ENCODE peak calls at places on chromosome 14, in five cellular contexts. One of them, this sample, is unnamed.

GRCh38 chr14:56659964-56660551 is 80.5 kb downstream of the TMEM260 start:
- DNase-seq in ascending aorta: no peak
- DNase-seq in GM23338: peak
- DNase-seq in upper lobe of left lung: no peak
- DNase-seq in NB4: peak
- DNase-seq in this sample: no peak

GRCh38 chr14:75877884-75878283 is 103.9 kb downstream of the TGFB3 start:
- DNase-seq in upper lobe of left lung: no peak
- DNase-seq in ascending aorta: no peak
- DNase-seq in GM23338: no peak
- DNase-seq in NB4: no peak
- DNase-seq in this sample: no peak

GRCh38 chr14:75989134-75989533 is 3.6 kb downstream of the IFT43 start:
- DNase-seq in NB4: no peak
- DNase-seq in upper lobe of left lung: no peak
- DNase-seq in GM23338: no peak
- DNase-seq in ascending aorta: peak
- DNase-seq in this sample: no peak

GRCh38 chr14:68814376-68815287 is 21.8 kb upstream of the ZFP36L1 start:
- DNase-seq in GM23338: peak
- DNase-seq in NB4: peak
- DNase-seq in ascending aorta: no peak
- DNase-seq in upper lobe of left lung: no peak
- DNase-seq in this sample: peak

GRCh38 chr14:105168496-105168978 is at the start of gene JAG2:
- DNase-seq in upper lobe of left lung: peak
- DNase-seq in GM23338: peak
- DNase-seq in NB4: no peak
- DNase-seq in ascending aorta: no peak
- DNase-seq in this sample: peak

GRCh38 chr14:106622200-106622745 is 1095.9 kb downstream of the TMEM121 start:
- DNase-seq in upper lobe of left lung: no peak
- DNase-seq in GM23338: no peak
- DNase-seq in ascending aorta: no peak
- DNase-seq in NB4: no peak
- DNase-seq in this sample: no peak

GRCh38 chr14:23018107-23018506 is 8.2 kb upstream of the C14orf93 start:
- DNase-seq in upper lobe of left lung: no peak
- DNase-seq in ascending aorta: no peak
- DNase-seq in NB4: no peak
- DNase-seq in GM23338: no peak
- DNase-seq in this sample: no peak

GRCh38 chr14:69519253-69519661 is 34.7 kb downstream of the PLEKHD1 start:
- DNase-seq in NB4: no peak
- DNase-seq in GM23338: no peak
- DNase-seq in ascending aorta: peak
- DNase-seq in upper lobe of left lung: no peak
- DNase-seq in this sample: no peak

GRCh38 chr14:101235042-101235871 is 326.0 kb upstream of the DIO3 start:
- DNase-seq in ascending aorta: peak
- DNase-seq in NB4: peak
- DNase-seq in upper lobe of left lung: peak
- DNase-seq in GM23338: peak
- DNase-seq in this sample: peak

GRCh38 chr14:101620039-101620788 is 58.9 kb downstream of the DIO3 start:
- DNase-seq in NB4: no peak
- DNase-seq in ascending aorta: no peak
- DNase-seq in upper lobe of left lung: no peak
- DNase-seq in GM23338: no peak
- DNase-seq in this sample: no peak

GRCh38 chr14:68140111-68140741 is 320.6 kb downstream of the RAD51B start:
- DNase-seq in upper lobe of left lung: no peak
- DNase-seq in GM23338: peak
- DNase-seq in NB4: no peak
- DNase-seq in ascending aorta: peak
- DNase-seq in this sample: peak

GRCh38 chr14:23640524-23641141 is 4.5 kb downstream of the DHRS2 start:
- DNase-seq in ascending aorta: no peak
- DNase-seq in NB4: no peak
- DNase-seq in upper lobe of left lung: no peak
- DNase-seq in GM23338: peak
- DNase-seq in this sample: peak

GRCh38 chr14:21840765-21841164 is 167.1 kb upstream of the OR4E1 start:
- DNase-seq in upper lobe of left lung: no peak
- DNase-seq in ascending aorta: no peak
- DNase-seq in NB4: no peak
- DNase-seq in GM23338: peak
- DNase-seq in this sample: no peak

GRCh38 chr14:101813171-101813759 is 51.8 kb downstream of the PPP2R5C start:
- DNase-seq in ascending aorta: no peak
- DNase-seq in upper lobe of left lung: peak
- DNase-seq in GM23338: no peak
- DNase-seq in NB4: no peak
- DNase-seq in this sample: no peak

GRCh38 chr14:94079891-94080605 is 954 bp downstream of the DDX24 start:
- DNase-seq in NB4: peak
- DNase-seq in GM23338: no peak
- DNase-seq in upper lobe of left lung: no peak
- DNase-seq in ascending aorta: no peak
- DNase-seq in this sample: no peak

GRCh38 chr14:27739657-27740156 is 1026.9 kb upstream of the FOXG1 start:
- DNase-seq in upper lobe of left lung: no peak
- DNase-seq in ascending aorta: no peak
- DNase-seq in GM23338: no peak
- DNase-seq in NB4: no peak
- DNase-seq in this sample: no peak

GRCh38 chr14:94345344-94346072 is 22.4 kb upstream of the SERPINA6 start:
- DNase-seq in NB4: no peak
- DNase-seq in ascending aorta: no peak
- DNase-seq in upper lobe of left lung: no peak
- DNase-seq in GM23338: no peak
- DNase-seq in this sample: no peak

GRCh38 chr14:105161964-105162363 is 6.6 kb downstream of the JAG2 start:
- DNase-seq in NB4: no peak
- DNase-seq in GM23338: no peak
- DNase-seq in ascending aorta: no peak
- DNase-seq in upper lobe of left lung: no peak
- DNase-seq in this sample: no peak

GRCh38 chr14:101062611-101063010 is 159.1 kb upstream of the RTL1 start:
- DNase-seq in ascending aorta: no peak
- DNase-seq in GM23338: no peak
- DNase-seq in upper lobe of left lung: no peak
- DNase-seq in NB4: no peak
- DNase-seq in this sample: no peak

GRCh38 chr14:99576304-99576703 is 27.7 kb downstream of the CCDC85C start:
- DNase-seq in NB4: no peak
- DNase-seq in GM23338: no peak
- DNase-seq in ascending aorta: no peak
- DNase-seq in upper lobe of left lung: no peak
- DNase-seq in this sample: no peak

GRCh38 chr14:102920273-102920997 is 2.0 kb upstream of the AMN start:
- DNase-seq in upper lobe of left lung: no peak
- DNase-seq in GM23338: no peak
- DNase-seq in NB4: no peak
- DNase-seq in ascending aorta: no peak
- DNase-seq in this sample: no peak

GRCh38 chr14:51139221-51139681 is 44.3 kb upstream of the TRIM9 start:
- DNase-seq in GM23338: no peak
- DNase-seq in NB4: peak
- DNase-seq in upper lobe of left lung: no peak
- DNase-seq in ascending aorta: no peak
- DNase-seq in this sample: no peak

GRCh38 chr14:88607829-88608228 is 45.0 kb downstream of the ZC3H14 start:
- DNase-seq in GM23338: peak
- DNase-seq in NB4: peak
- DNase-seq in ascending aorta: no peak
- DNase-seq in upper lobe of left lung: no peak
- DNase-seq in this sample: no peak

GRCh38 chr14:60188115-60188514 is 22.9 kb upstream of the DHRS7 start:
- DNase-seq in GM23338: no peak
- DNase-seq in ascending aorta: no peak
- DNase-seq in upper lobe of left lung: no peak
- DNase-seq in NB4: peak
- DNase-seq in this sample: no peak

GRCh38 chr14:77372304-77372841 is 4.5 kb downstream of the TMED8 start:
- DNase-seq in GM23338: no peak
- DNase-seq in upper lobe of left lung: no peak
- DNase-seq in ascending aorta: no peak
- DNase-seq in NB4: no peak
- DNase-seq in this sample: no peak

GRCh38 chr14:20624495-20625070 is 16.9 kb downstream of the OR6S1 start:
- DNase-seq in NB4: peak
- DNase-seq in ascending aorta: peak
- DNase-seq in upper lobe of left lung: no peak
- DNase-seq in GM23338: peak
- DNase-seq in this sample: peak

GRCh38 chr14:105419305-105420091 is at the start of gene MTA1:
- DNase-seq in GM23338: peak
- DNase-seq in ascending aorta: no peak
- DNase-seq in NB4: peak
- DNase-seq in upper lobe of left lung: peak
- DNase-seq in this sample: peak

GRCh38 chr14:59427653-59428578 is 37.3 kb downstream of the GPR135 start:
- DNase-seq in upper lobe of left lung: no peak
- DNase-seq in ascending aorta: peak
- DNase-seq in NB4: peak
- DNase-seq in GM23338: no peak
- DNase-seq in this sample: no peak

DNA sequence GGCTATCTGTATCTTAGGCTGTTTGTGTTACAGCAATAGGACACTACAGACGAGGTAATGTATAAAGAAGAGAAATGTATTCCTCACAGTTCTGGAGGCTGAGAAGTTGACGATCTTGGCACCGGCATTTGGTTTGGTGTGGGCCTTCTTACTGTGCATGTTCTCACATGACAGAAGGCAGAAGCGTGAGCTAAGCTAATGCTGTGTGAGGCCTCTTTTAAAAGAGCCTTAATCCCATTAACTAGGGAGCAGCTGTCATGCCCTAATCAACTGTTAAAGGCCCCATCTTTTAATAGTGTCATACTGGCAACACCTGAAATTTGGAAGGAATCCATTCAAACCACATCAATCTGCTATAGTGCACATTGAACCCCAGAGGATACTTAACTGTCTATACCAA is 992.9 kb downstream of the GALC start:
- DNase-seq in upper lobe of left lung: no peak
- DNase-seq in ascending aorta: no peak
- DNase-seq in NB4: no peak
- DNase-seq in GM23338: no peak
- DNase-seq in this sample: no peak
- TF ChIP-seq CTCF in upper lobe of left lung: no peak
- TF ChIP-seq CTCF in ascending aorta: no peak
- TF ChIP-seq CTCF in NB4: no peak
- TF ChIP-seq CTCF in GM23338: no peak
- TF ChIP-seq CTCF in this sample: no peak

GRCh38 chr14:36662543-36663403 is 1.1 kb downstream of the PAX9 start:
- DNase-seq in GM23338: peak
- DNase-seq in NB4: no peak
- DNase-seq in ascending aorta: no peak
- DNase-seq in upper lobe of left lung: peak
- DNase-seq in this sample: peak
- TF ChIP-seq CTCF in GM23338: peak
- TF ChIP-seq CTCF in NB4: no peak
- TF ChIP-seq CTCF in ascending aorta: no peak
- TF ChIP-seq CTCF in upper lobe of left lung: no peak
- TF ChIP-seq CTCF in this sample: peak

GRCh38 chr14:31271648-31272047 is 64.1 kb upstream of the HECTD1 start:
- DNase-seq in ascending aorta: peak
- DNase-seq in GM23338: no peak
- DNase-seq in upper lobe of left lung: no peak
- DNase-seq in NB4: no peak
- DNase-seq in this sample: no peak

GRCh38 chr14:31268216-31268615 is 60.6 kb upstream of the HECTD1 start:
- DNase-seq in ascending aorta: no peak
- DNase-seq in upper lobe of left lung: no peak
- DNase-seq in GM23338: no peak
- DNase-seq in NB4: no peak
- DNase-seq in this sample: no peak

GRCh38 chr14:31266437-31267331 is 59.1 kb upstream of the HECTD1 start:
- DNase-seq in NB4: no peak
- DNase-seq in GM23338: no peak
- DNase-seq in ascending aorta: peak
- DNase-seq in upper lobe of left lung: no peak
- DNase-seq in this sample: no peak

GRCh38 chr14:31269599-31270195 is 62.1 kb upstream of the HECTD1 start:
- DNase-seq in upper lobe of left lung: no peak
- DNase-seq in NB4: no peak
- DNase-seq in GM23338: no peak
- DNase-seq in ascending aorta: peak
- DNase-seq in this sample: no peak

GRCh38 chr14:31270196-31270772 is 62.7 kb upstream of the HECTD1 start:
- DNase-seq in NB4: peak
- DNase-seq in ascending aorta: peak
- DNase-seq in GM23338: peak
- DNase-seq in upper lobe of left lung: no peak
- DNase-seq in this sample: no peak
- TF ChIP-seq CTCF in NB4: peak
- TF ChIP-seq CTCF in ascending aorta: no peak
- TF ChIP-seq CTCF in GM23338: peak
- TF ChIP-seq CTCF in upper lobe of left lung: no peak
- TF ChIP-seq CTCF in this sample: no peak

DNA sequence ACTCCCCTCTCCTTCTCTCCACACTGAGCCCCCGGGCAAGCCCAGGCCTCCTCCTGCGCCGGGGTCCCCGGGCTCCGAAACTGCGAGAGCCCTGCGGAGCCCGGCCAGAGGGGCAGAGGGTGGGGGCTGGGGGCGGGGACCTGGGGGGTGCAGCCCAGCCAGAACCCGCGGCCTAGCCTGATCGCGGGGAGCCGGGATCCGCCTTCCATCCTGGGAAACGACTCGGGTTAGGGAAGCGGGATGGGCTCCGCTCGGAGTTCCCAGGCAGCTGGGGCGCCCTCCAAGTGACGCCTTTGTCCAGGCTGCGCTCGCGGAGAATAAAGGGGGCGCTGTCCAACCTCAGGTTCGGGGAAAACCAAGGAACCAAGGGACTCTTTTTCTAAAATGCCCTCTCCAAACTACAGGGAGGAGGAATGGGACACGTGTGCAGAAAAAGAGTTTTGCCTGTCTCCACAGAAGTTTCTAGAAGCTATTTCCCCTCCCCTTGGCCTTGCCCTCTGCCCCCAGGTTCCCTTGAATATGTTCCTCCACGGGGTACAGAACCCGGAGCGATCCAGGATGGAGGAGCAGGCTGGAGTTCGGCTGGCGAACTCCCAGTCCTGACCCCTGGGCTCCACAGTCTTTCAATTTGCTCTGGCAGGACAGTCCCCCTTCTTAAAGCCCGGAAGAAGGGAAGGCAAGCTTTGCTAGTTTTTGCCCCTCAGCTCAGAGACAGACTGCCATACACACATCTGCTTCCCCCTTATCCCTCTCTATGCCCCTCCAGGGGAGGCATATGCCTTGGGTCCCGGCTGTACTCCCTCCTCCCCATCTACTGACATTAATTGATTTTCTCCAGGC is 13.9 kb downstream of the NKX2-1 start:
- DNase-seq in GM23338: peak
- DNase-seq in upper lobe of left lung: peak
- DNase-seq in ascending aorta: no peak
- DNase-seq in NB4: no peak
- DNase-seq in this sample: no peak
- TF ChIP-seq CTCF in GM23338: peak
- TF ChIP-seq CTCF in upper lobe of left lung: no peak
- TF ChIP-seq CTCF in ascending aorta: no peak
- TF ChIP-seq CTCF in NB4: no peak
- TF ChIP-seq CTCF in this sample: peak

This sample was measured in nephron progenitor cell.